ENCODE peak calls at places on chromosome 4, in five cellular contexts. N is right lobe of liver; A is CD4-positive, alpha-beta T cell; X is NB4; O is astrocyte of the cerebellum. B is an unnamed sample.

GRCh38 chr4:2939383-2940243 is 23.6 kb downstream of the NOP14 start:
- DNase-seq in A (no peak), N (peak; percentile 19), X (peak; percentile 36), O (no peak), B (no peak)

GRCh38 chr4:100299019-100299418 is 108.8 kb upstream of the DDIT4L start:
- DNase-seq in A (no peak), X (no peak), N (no peak), O (peak; percentile 81), B (no peak)

GRCh38 chr4:46073778-46074177 is 50.1 kb downstream of the GABRG1 start:
- DNase-seq in N (no peak), X (peak; percentile 20), A (no peak), O (no peak), B (no peak)

GRCh38 chr4:165433529-165433928 is 54.7 kb downstream of the CPE start:
- DNase-seq in A (no peak), O (no peak), X (no peak), N (no peak), B (no peak)

GRCh38 chr4:180558427-180558826 is 1684.8 kb upstream of the TENM3 start:
- DNase-seq in N (no peak), O (no peak), X (no peak), A (no peak), B (no peak)

GRCh38 chr4:103008875-103009729 is 10.4 kb downstream of the SLC9B1 start:
- DNase-seq in N (no peak), X (peak; percentile 80), O (peak; percentile 77), A (no peak), B (no peak)

GRCh38 chr4:159019356-159019755 is 83.5 kb upstream of the RAPGEF2 start:
- DNase-seq in N (no peak), A (no peak), X (no peak), O (no peak), B (no peak)

GRCh38 chr4:17788956-17789355 is 7.5 kb upstream of the FAM184B start:
- DNase-seq in O (no peak), X (no peak), A (no peak), N (no peak), B (no peak)

GRCh38 chr4:152255437-152255836 is 280.5 kb downstream of the FBXW7 start:
- DNase-seq in X (peak; percentile 52), A (peak; percentile 19), O (no peak), N (no peak), B (no peak)

GRCh38 chr4:184437988-184438774 is 36.2 kb downstream of the IRF2 start:
- DNase-seq in A (no peak), X (peak; percentile 29), O (no peak), N (no peak), B (no peak)

GRCh38 chr4:74258949-74259348 is 49.3 kb upstream of the EPGN start:
- DNase-seq in O (peak; percentile 9), A (no peak), N (no peak), X (no peak), B (no peak)

GRCh38 chr4:131644619-131645018 is 1504.5 kb upstream of the PCDH10 start:
- DNase-seq in A (no peak), N (no peak), O (no peak), X (no peak), B (no peak)

GRCh38 chr4:141041021-141041476 is 92.2 kb downstream of the RNF150 start:
- DNase-seq in O (no peak), A (no peak), N (no peak), X (no peak), B (no peak)

GRCh38 chr4:128355301-128355700 is 67.7 kb upstream of the PGRMC2 start:
- DNase-seq in X (peak; percentile 5), O (no peak), A (no peak), N (no peak), B (no peak)

GRCh38 chr4:120225527-120225926 is 158.9 kb upstream of the MAD2L1 start:
- DNase-seq in X (no peak), O (no peak), A (no peak), N (no peak), B (no peak)

GRCh38 chr4:101944649-101945048 is 154.1 kb downstream of the BANK1 start:
- DNase-seq in O (peak; percentile 73), N (no peak), X (no peak), A (no peak), B (no peak)

GRCh38 chr4:121697626-121698025 is 846 bp upstream of the ANXA5 start:
- DNase-seq in N (no peak), O (no peak), X (peak; percentile 9), A (no peak), B (no peak)

GRCh38 chr4:84258905-84259830 is 239.9 kb downstream of the NKX6-1 start:
- DNase-seq in O (peak; percentile 6), N (no peak), X (peak; percentile 40), A (no peak), B (no peak)

GRCh38 chr4:2621419-2621818 is 85.0 kb downstream of the FAM193A start:
- DNase-seq in N (no peak), X (peak; percentile 28), A (no peak), O (no peak), B (no peak)

GRCh38 chr4:159564615-159565014 is 461.7 kb downstream of the RAPGEF2 start:
- DNase-seq in X (no peak), N (no peak), A (no peak), O (no peak), B (no peak)

GRCh38 chr4:43330288-43330687 is 437.8 kb downstream of the GRXCR1 start:
- DNase-seq in A (no peak), X (no peak), O (no peak), N (no peak), B (no peak)

GRCh38 chr4:44760142-44760898 is 34.0 kb upstream of the GNPDA2 start:
- DNase-seq in X (peak; percentile 58), N (no peak), O (peak; percentile 20), A (no peak), B (no peak)

GRCh38 chr4:174521800-174522182 is 497 bp downstream of the HPGD start:
- DNase-seq in A (no peak), N (no peak), O (no peak), X (no peak), B (no peak)

GRCh38 chr4:117134386-117134785 is 49.0 kb upstream of the TRAM1L1 start:
- DNase-seq in N (no peak), A (no peak), X (peak; percentile 42), O (peak; percentile 92), B (no peak)

DNA sequence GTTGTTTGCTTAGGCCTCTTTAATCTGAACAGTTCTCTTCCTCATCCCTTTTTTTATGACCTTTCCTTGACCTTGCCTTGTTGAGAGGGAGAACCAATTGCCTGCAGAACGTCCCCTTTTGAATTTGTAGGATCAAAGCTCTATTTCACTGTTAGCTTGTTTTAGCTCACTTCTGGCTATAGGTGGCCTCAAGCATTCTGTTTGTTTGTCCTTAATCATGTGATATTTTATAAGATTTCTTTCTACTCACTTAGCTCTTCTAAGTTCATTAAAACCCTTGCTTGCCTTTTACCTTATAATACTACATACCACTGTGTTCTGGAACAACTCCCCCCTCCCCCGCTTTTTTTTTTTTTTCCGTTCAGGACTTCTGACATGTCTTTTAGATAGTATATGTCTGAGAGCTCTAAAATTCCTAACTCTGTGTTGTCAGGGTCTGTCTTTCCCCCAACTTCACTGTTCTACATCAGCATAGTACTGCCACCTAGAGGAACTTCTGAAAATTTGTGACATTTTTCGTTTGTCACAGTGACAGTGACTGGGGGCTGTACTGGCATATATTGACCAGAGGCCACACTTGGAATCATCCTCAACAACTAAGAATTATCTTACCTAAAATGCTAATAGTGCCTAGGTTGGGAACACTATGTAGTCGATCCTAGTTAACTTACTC is 128.5 kb downstream of the LARP7 start:
- DNase-seq in O (peak; percentile 3), X (peak; percentile 50), N (no peak), A (no peak), B (no peak)
- TF ChIP-seq CTCF in O (peak; percentile 54), X (peak; percentile 40), N (peak; percentile 38), A (peak; percentile 29), B (no peak)

GRCh38 chr4:99157478-99157935 is 13.4 kb upstream of the ADH4 start:
- DNase-seq in N (no peak), A (no peak), O (no peak), X (no peak), B (no peak)

GRCh38 chr4:99161700-99162099 is 17.6 kb upstream of the ADH4 start:
- DNase-seq in X (no peak), N (no peak), A (no peak), O (no peak), B (no peak)

GRCh38 chr4:99154658-99155342 is 10.7 kb upstream of the ADH4 start:
- DNase-seq in O (no peak), N (no peak), A (no peak), X (no peak), B (no peak)

GRCh38 chr4:99156992-99157391 is 12.9 kb upstream of the ADH4 start:
- DNase-seq in A (no peak), N (no peak), X (no peak), O (no peak), B (no peak)

GRCh38 chr4:99159699-99160098 is 15.6 kb upstream of the ADH4 start:
- DNase-seq in N (no peak), O (no peak), A (no peak), X (no peak), B (no peak)
- TF ChIP-seq CTCF in N (peak; percentile 28), O (no peak), A (no peak), X (no peak), B (no peak)

GRCh38 chr4:145148980-145149379 is 31.4 kb downstream of the OTUD4 start:
- DNase-seq in O (no peak), X (no peak), A (no peak), N (no peak), B (no peak)
- TF ChIP-seq CTCF in O (no peak), X (no peak), A (no peak), N (no peak), B (no peak)

DNA sequence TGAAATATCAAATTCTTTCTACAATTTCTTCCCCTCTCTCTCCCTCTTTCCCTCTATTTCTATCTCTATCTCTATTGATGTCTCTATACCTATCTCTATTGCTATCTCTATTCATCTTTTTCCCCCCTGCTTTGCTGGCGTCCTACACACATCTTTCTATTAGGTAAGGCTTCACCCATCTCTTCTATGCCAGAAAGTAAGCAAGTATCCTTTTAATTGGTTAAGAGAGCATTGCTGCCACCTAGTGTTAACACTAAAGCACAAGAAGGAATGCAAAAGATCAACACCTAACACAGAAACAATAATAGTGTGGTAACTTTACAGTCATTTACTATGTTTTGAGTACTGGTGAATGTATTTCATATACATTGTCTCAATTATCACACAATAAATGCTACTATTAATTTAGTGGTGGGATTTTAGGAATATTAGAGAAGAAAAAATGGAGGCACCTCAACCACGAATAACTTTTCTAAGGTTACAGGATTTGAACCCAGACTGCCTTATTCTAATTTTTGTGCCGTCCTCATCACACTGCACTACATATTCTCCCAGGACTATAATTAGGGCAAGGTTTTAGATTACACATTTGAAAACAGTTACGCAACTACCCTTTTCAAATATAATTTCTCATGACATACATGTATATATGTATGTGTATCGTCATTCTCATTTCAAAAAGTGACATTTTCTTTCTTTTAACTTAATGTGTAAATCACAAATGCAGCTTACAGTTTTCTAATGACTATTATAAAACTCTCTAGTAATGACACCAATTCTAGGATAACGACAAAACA is 3.7 kb upstream of the C4orf36 start:
- DNase-seq in A (no peak), X (peak; percentile 75), O (peak; percentile 72), N (no peak), B (no peak)
- TF ChIP-seq CTCF in A (peak; percentile 87), X (peak; percentile 54), O (peak; percentile 39), N (peak; percentile 78), B (no peak)

B was measured in omental fat pad.